ENCODE peak calls at places on chromosomes 7 and 10, in six cellular contexts. F is IMR-90, M is H1, D is neuronal stem cell, T is mesenchymal stem cell, I is mesendoderm. O is an unnamed sample.

GRCh38 chr10:99370993-99371392 is 41.8 kb downstream of the CNNM1 start:
- DNase-seq in F (peak; percentile 23), M (no peak), D (peak; percentile 31), T (peak; percentile 53), I (peak; percentile 86), O (no peak)

GRCh38 chr7:77747718-77748117 is 50.5 kb downstream of the TMEM60 start:
- DNase-seq in F (no peak), M (no peak), D (no peak), T (no peak), I (no peak), O (no peak)

GRCh38 chr7:4665661-4666060 is 16.4 kb upstream of the FOXK1 start:
- DNase-seq in F (peak; percentile 99), M (no peak), D (no peak), T (peak; percentile 92), I (no peak), O (no peak)

GRCh38 chr7:98278408-98278807 is 3.1 kb upstream of the BRI3 start:
- DNase-seq in F (no peak), M (no peak), D (no peak), T (no peak), I (no peak), O (no peak)

GRCh38 chr7:23418046-23418445 is 52.2 kb downstream of the IGF2BP3 start:
- DNase-seq in F (peak; percentile 66), M (no peak), D (no peak), T (peak; percentile 84), I (no peak), O (no peak)

GRCh38 chr7:46213154-46213537 is 292.1 kb upstream of the IGFBP3 start:
- DNase-seq in F (no peak), M (peak; percentile 11), D (no peak), T (no peak), I (no peak), O (no peak)

GRCh38 chr10:129825221-129825620 is 138.9 kb downstream of the EBF3 start:
- DNase-seq in F (no peak), M (no peak), D (no peak), T (no peak), I (no peak), O (no peak)

GRCh38 chr10:127649642-127650041 is 87.3 kb upstream of the FOXI2 start:
- DNase-seq in F (no peak), M (peak; percentile 74), D (peak; percentile 12), T (no peak), I (peak; percentile 78), O (peak; percentile 77)

GRCh38 chr7:21041666-21042065 is 255.0 kb upstream of the SP8 start:
- DNase-seq in F (no peak), M (peak; percentile 55), D (peak; percentile 93), T (no peak), I (peak; percentile 42), O (peak; percentile 54)

GRCh38 chr7:100708395-100708794 is 2.5 kb downstream of the POP7 start:
- DNase-seq in F (no peak), M (no peak), D (no peak), T (no peak), I (no peak), O (no peak)

GRCh38 chr10:48239618-48240017 is 34.9 kb downstream of the FRMPD2 start:
- DNase-seq in F (no peak), M (no peak), D (no peak), T (no peak), I (no peak), O (peak; percentile 11)

GRCh38 chr7:4091767-4092166 is 590.3 kb upstream of the FOXK1 start:
- DNase-seq in F (no peak), M (no peak), D (no peak), T (peak; percentile 10), I (no peak), O (no peak)

GRCh38 chr7:29468196-29468595 is 95.4 kb upstream of the PRR15 start:
- DNase-seq in F (no peak), M (no peak), D (no peak), T (no peak), I (no peak), O (no peak)

GRCh38 chr7:37427276-37427940 is 21.3 kb downstream of the ELMO1 start:
- DNase-seq in F (no peak), M (no peak), D (no peak), T (no peak), I (no peak), O (no peak)

GRCh38 chr7:116356979-116357378 is 142.6 kb upstream of the CAV2 start:
- DNase-seq in F (peak; percentile 33), M (no peak), D (no peak), T (peak; percentile 67), I (no peak), O (no peak)

GRCh38 chr7:67843001-67843400 is 846.4 kb downstream of the TYW1 start:
- DNase-seq in F (no peak), M (no peak), D (no peak), T (no peak), I (peak; percentile 4), O (no peak)

GRCh38 chr7:96236198-96237039 is 85.5 kb downstream of the SLC25A13 start:
- DNase-seq in F (peak; percentile 95), M (no peak), D (no peak), T (peak; percentile 89), I (peak; percentile 26), O (no peak)

GRCh38 chr7:129512192-129512591 is 9.9 kb downstream of the SMKR1 start:
- DNase-seq in F (no peak), M (no peak), D (no peak), T (no peak), I (no peak), O (no peak)

GRCh38 chr10:133258066-133258817 is 18.4 kb downstream of the ADAM8 start:
- DNase-seq in F (no peak), M (no peak), D (no peak), T (no peak), I (no peak), O (no peak)

GRCh38 chr10:84333864-84334451 is 5.6 kb downstream of the CCSER2 start:
- DNase-seq in F (peak; percentile 55), M (no peak), D (no peak), T (no peak), I (peak; percentile 44), O (no peak)

GRCh38 chr7:100584677-100585510 is 1.0 kb downstream of the LRCH4 start:
- DNase-seq in F (peak; percentile 89), M (no peak), D (peak; percentile 74), T (peak; percentile 98), I (peak; percentile 91), O (peak; percentile 84)

GRCh38 chr10:85280014-85280413 is 951.6 kb downstream of the CCSER2 start:
- DNase-seq in F (no peak), M (no peak), D (no peak), T (peak; percentile 51), I (peak; percentile 90), O (peak; percentile 46)

GRCh38 chr10:122656308-122656705 is 43.3 kb downstream of the C10orf120 start:
- DNase-seq in F (no peak), M (no peak), D (no peak), T (no peak), I (no peak), O (no peak)

GRCh38 chr10:17464545-17464944 is 10.2 kb upstream of the ST8SIA6 start:
- DNase-seq in F (no peak), M (no peak), D (no peak), T (no peak), I (no peak), O (no peak)
- H2BK15ac ChIP-seq in F (no peak overlapping the region), M (no peak overlapping the region), D (no peak overlapping the region), T (no peak overlapping the region), I (no peak overlapping the region), O (no peak overlapping the region)

GRCh38 chr10:4281207-4281825 is 496.3 kb upstream of the KLF6 start:
- DNase-seq in F (no peak), M (no peak), D (no peak), T (peak; percentile 18), I (peak; percentile 29), O (no peak)

GRCh38 chr10:4285121-4285520 is 500.1 kb upstream of the KLF6 start:
- DNase-seq in F (peak; percentile 32), M (no peak), D (no peak), T (peak; percentile 82), I (no peak), O (no peak)

GRCh38 chr10:4280481-4281206 is 495.6 kb upstream of the KLF6 start:
- DNase-seq in F (peak; percentile 63), M (no peak), D (no peak), T (peak; percentile 52), I (no peak), O (no peak)

GRCh38 chr10:4283841-4284610 is 499.0 kb upstream of the KLF6 start:
- DNase-seq in F (peak; percentile 82), M (no peak), D (no peak), T (peak; percentile 90), I (no peak), O (no peak)

GRCh38 chr10:4282496-4282895 is 497.5 kb upstream of the KLF6 start:
- DNase-seq in F (no peak), M (no peak), D (no peak), T (no peak), I (no peak), O (no peak)
- H2BK15ac ChIP-seq in F (no peak overlapping the region), M (no peak overlapping the region), D (no peak overlapping the region), T (peak overlapping the region; percentile 57), I (no peak overlapping the region), O (no peak overlapping the region)

DNA sequence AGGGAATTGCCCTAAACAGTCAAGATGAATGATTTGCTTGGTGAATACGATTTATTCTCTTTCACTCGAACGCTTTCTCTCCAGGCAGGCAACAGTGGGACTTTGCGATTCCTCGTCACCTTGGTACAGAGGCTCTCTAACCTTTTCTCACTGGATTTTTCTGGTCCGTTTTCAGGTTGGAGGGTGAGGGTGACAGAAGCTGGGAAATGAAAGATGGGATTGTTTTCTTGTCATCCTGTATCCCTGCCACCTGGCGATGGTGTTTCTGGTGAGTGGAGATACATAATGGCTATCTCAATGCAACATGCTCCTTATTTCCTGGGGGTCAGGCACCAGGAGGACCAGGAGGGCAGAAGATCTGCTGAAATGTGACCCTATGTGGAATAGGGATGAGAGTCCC is 126.3 kb downstream of the GATA3 start:
- DNase-seq in F (no peak), M (no peak), D (no peak), T (no peak), I (no peak), O (no peak)
- H2BK15ac ChIP-seq in F (no peak overlapping the region), M (no peak overlapping the region), D (no peak overlapping the region), T (no peak overlapping the region), I (no peak overlapping the region), O (no peak overlapping the region)

DNA sequence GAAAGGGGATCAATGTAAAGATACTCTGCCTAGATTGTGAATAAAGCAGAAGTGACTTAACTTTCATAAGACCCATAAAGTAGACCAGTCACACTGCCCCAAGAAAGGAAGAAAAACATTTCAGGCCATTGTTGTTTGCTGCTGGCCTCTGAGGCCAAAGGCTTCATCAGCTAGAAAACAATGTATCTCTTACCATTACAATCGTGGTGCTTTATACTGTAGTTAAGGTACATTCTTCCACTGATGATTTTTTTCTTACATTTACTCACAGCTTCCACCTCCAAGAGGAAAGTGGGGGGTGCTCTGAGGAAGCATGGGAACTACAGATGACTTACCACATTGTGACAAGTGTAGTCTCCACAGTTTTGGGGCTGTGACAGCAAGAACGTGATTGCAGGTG is 68.6 kb downstream of the NRG3 start:
- DNase-seq in F (no peak), M (no peak), D (no peak), T (no peak), I (no peak), O (no peak)
- H2BK15ac ChIP-seq in F (no peak overlapping the region), M (no peak overlapping the region), D (no peak overlapping the region), T (no peak overlapping the region), I (no peak overlapping the region), O (no peak overlapping the region)